ENCODE peak calls at places on chromosomes 3 and 15, in nine cellular contexts. One of them, this sample, is unnamed. For H3K4me1, the result is how much of the 10 kb centered on the place peaks cover.

GRCh38 chr15:45114751-45115085 is 592 bp downstream of the DUOXA2 start:
- DNase-seq in stomach: no peak
- DNase-seq in kidney: no peak
- DNase-seq in cardiac muscle cell: no peak
- DNase-seq in endodermal cell: no peak
- DNase-seq in keratinocyte: no peak
- DNase-seq in colonic mucosa: no peak
- DNase-seq in A549: no peak
- DNase-seq in RWPE2: no peak
- DNase-seq in this sample: no peak

GRCh38 chr15:90638241-90638691 is 78.9 kb upstream of the BLM start:
- DNase-seq in RWPE2: no peak
- DNase-seq in colonic mucosa: no peak
- DNase-seq in keratinocyte: no peak
- DNase-seq in A549: no peak
- DNase-seq in cardiac muscle cell: no peak
- DNase-seq in stomach: no peak
- DNase-seq in kidney: peak
- DNase-seq in endodermal cell: no peak
- DNase-seq in this sample: no peak

GRCh38 chr3:160170409-160171370 is 54.5 kb upstream of the C3orf80 start:
- DNase-seq in A549: no peak
- DNase-seq in kidney: no peak
- DNase-seq in stomach: no peak
- DNase-seq in cardiac muscle cell: no peak
- DNase-seq in RWPE2: no peak
- DNase-seq in keratinocyte: no peak
- DNase-seq in endodermal cell: no peak
- DNase-seq in colonic mucosa: no peak
- DNase-seq in this sample: no peak

GRCh38 chr3:161977063-161977462 is 480.5 kb downstream of the OTOL1 start:
- DNase-seq in RWPE2: no peak
- DNase-seq in kidney: no peak
- DNase-seq in endodermal cell: no peak
- DNase-seq in colonic mucosa: no peak
- DNase-seq in cardiac muscle cell: no peak
- DNase-seq in A549: no peak
- DNase-seq in stomach: no peak
- DNase-seq in keratinocyte: no peak
- DNase-seq in this sample: no peak

GRCh38 chr3:66041828-66042227 is 3.1 kb upstream of the MAGI1 start:
- DNase-seq in A549: no peak
- DNase-seq in colonic mucosa: no peak
- DNase-seq in cardiac muscle cell: no peak
- DNase-seq in stomach: no peak
- DNase-seq in RWPE2: no peak
- DNase-seq in keratinocyte: no peak
- DNase-seq in endodermal cell: no peak
- DNase-seq in kidney: no peak
- DNase-seq in this sample: no peak

GRCh38 chr3:156818890-156819289 is 7.3 kb upstream of the LEKR1 start:
- DNase-seq in RWPE2: no peak
- DNase-seq in colonic mucosa: no peak
- DNase-seq in kidney: no peak
- DNase-seq in keratinocyte: peak
- DNase-seq in cardiac muscle cell: peak
- DNase-seq in A549: peak
- DNase-seq in stomach: no peak
- DNase-seq in endodermal cell: no peak
- DNase-seq in this sample: peak

GRCh38 chr15:66145242-66146182 is 108.0 kb downstream of the MEGF11 start:
- DNase-seq in keratinocyte: no peak
- DNase-seq in kidney: no peak
- DNase-seq in cardiac muscle cell: no peak
- DNase-seq in RWPE2: no peak
- DNase-seq in endodermal cell: no peak
- DNase-seq in stomach: no peak
- DNase-seq in colonic mucosa: no peak
- DNase-seq in A549: no peak
- DNase-seq in this sample: no peak

GRCh38 chr15:25830844-25831443 is 32.2 kb downstream of the ATP10A start:
- DNase-seq in stomach: no peak
- DNase-seq in RWPE2: peak
- DNase-seq in colonic mucosa: no peak
- DNase-seq in A549: peak
- DNase-seq in kidney: no peak
- DNase-seq in cardiac muscle cell: peak
- DNase-seq in keratinocyte: no peak
- DNase-seq in endodermal cell: no peak
- DNase-seq in this sample: no peak

GRCh38 chr3:3015472-3016089 is 94.6 kb downstream of the IL5RA start:
- DNase-seq in keratinocyte: no peak
- DNase-seq in stomach: no peak
- DNase-seq in endodermal cell: no peak
- DNase-seq in RWPE2: no peak
- DNase-seq in kidney: no peak
- DNase-seq in colonic mucosa: peak
- DNase-seq in cardiac muscle cell: peak
- DNase-seq in A549: peak
- DNase-seq in this sample: no peak

GRCh38 chr3:14175383-14176037 is 2.9 kb downstream of the XPC start:
- DNase-seq in kidney: no peak
- DNase-seq in RWPE2: no peak
- DNase-seq in cardiac muscle cell: peak
- DNase-seq in colonic mucosa: no peak
- DNase-seq in keratinocyte: no peak
- DNase-seq in A549: no peak
- DNase-seq in stomach: no peak
- DNase-seq in endodermal cell: no peak
- DNase-seq in this sample: no peak

GRCh38 chr15:35533130-35534110 is 12.5 kb downstream of the DPH6 start:
- DNase-seq in endodermal cell: no peak
- DNase-seq in cardiac muscle cell: no peak
- DNase-seq in kidney: no peak
- DNase-seq in colonic mucosa: no peak
- DNase-seq in A549: no peak
- DNase-seq in keratinocyte: no peak
- DNase-seq in stomach: no peak
- DNase-seq in RWPE2: no peak
- DNase-seq in this sample: no peak

DNA sequence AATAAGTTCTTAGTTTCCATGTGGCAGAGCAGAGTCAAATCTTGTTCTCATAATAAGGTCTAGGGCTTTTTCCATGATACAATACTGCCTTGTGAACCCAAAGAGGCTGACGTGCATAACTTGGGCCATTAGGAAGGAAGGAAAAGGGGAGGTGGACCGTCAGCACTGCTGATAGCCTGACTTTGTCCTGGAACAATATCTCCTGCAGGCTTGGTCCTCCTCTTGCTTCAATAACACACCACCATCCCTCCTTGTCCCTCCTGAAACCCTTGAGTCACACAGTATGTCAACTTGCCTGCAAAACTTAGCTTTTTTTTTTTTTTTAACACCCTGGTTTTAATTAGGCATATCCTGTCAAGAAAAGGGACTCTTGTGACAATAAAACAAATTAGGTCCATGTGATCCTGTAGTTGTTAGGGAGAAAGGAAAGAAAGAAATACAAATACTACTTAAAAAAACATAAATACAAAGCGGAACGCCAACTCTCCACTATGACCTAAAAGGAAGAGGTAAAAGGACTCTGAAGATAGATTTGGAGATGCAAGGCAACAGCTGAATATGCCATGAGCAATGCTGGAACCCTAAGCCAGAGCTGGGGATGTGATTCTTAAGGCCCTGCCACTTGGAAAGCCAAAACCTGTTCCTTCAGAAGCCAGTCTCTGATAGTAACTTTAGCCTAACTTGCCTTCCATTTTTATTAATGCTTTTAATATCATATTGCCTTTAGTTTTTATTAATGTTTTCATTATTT is 67.0 kb downstream of the WWTR1 start:
- DNase-seq in colonic mucosa: no peak
- DNase-seq in cardiac muscle cell: no peak
- DNase-seq in endodermal cell: no peak
- DNase-seq in A549: no peak
- DNase-seq in stomach: no peak
- DNase-seq in RWPE2: no peak
- DNase-seq in kidney: no peak
- DNase-seq in keratinocyte: no peak
- DNase-seq in this sample: peak
- TF ChIP-seq CTCF in colonic mucosa: no peak
- TF ChIP-seq CTCF in cardiac muscle cell: no peak
- TF ChIP-seq CTCF in endodermal cell: no peak
- TF ChIP-seq CTCF in A549: no peak
- TF ChIP-seq CTCF in stomach: no peak
- TF ChIP-seq CTCF in RWPE2: no peak
- TF ChIP-seq CTCF in kidney: no peak
- TF ChIP-seq CTCF in keratinocyte: no peak
- TF ChIP-seq CTCF in this sample: no peak

DNA sequence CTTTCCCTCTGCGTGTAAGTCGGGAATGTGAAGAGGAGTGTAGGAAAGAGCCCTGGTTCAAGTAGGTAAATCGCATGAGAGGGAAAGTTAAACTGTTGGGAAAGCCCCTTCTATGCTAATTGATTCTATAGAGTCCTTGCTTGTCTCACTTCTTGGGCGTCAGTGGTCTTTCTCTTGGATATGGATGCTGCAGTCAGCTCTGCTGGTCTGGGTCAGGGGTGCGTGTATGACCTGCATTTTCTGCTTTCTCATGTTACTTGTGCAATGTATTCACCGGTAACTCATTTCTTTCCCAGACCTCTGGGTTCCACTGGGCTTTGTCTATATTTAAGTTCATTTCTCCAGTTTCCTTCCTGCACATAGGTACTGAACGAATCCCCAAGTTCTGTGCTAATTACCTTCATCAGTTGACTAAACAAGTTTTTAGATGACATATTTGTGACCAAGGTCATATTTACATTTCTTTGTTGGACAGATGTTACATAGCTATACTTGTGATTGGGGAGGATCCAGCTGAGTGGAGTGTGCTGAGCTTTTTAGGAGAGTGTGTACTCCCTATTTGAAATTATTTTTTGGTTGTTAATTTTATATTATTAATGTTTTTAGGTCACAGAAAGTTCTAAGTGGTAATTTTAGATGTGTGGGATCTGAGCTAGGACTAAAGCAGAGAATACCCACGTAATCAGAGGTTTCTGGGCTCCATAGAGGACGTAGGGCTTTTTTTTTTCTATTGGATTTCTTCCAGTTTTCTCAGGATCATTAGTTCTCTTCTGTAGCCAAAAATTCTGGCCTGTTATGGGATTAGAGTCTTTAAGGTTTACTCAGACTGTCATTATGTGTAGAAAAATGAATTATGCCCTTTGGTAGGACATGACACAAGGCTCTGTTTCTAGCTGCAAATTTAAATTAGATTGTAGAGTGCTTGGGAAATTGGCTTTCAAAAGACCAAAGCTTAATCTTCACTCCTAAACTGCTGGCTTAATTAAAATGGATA is 1.6 kb downstream of the SETD5 start:
- DNase-seq in kidney: no peak
- DNase-seq in RWPE2: no peak
- DNase-seq in stomach: no peak
- DNase-seq in colonic mucosa: peak
- DNase-seq in cardiac muscle cell: peak
- DNase-seq in endodermal cell: peak
- DNase-seq in A549: peak
- DNase-seq in keratinocyte: no peak
- DNase-seq in this sample: peak
- H3K4me1 ChIP-seq in kidney: under half
- H3K4me1 ChIP-seq in RWPE2: under half
- H3K4me1 ChIP-seq in stomach: half or more
- H3K4me1 ChIP-seq in colonic mucosa: under half
- H3K4me1 ChIP-seq in cardiac muscle cell: half or more
- H3K4me1 ChIP-seq in endodermal cell: under half
- H3K4me1 ChIP-seq in A549: half or more
- H3K4me1 ChIP-seq in keratinocyte: under half
- H3K4me1 ChIP-seq in this sample: half or more

DNA sequence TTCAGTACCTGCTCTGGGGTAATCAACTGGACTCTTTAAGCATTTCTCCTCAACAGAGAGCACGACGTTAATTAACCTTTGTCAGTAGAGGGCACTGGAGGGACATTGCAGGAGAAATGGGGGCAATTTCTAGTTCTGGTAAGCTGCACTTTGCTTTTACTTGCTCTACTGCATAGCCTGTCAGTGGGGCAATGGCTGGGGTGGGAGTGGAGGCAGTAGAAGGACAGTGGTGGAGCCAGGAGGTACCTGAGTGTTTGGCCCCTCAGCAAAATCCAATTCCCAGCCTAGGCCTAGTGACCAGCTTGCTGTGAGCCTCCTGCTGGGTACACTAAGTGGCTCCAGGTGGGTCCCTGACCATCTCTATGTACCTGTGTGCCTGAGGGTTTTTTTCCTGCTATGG is 18.3 kb upstream of the MED12L start:
- DNase-seq in kidney: no peak
- DNase-seq in A549: peak
- DNase-seq in stomach: no peak
- DNase-seq in colonic mucosa: no peak
- DNase-seq in RWPE2: no peak
- DNase-seq in keratinocyte: no peak
- DNase-seq in endodermal cell: peak
- DNase-seq in cardiac muscle cell: peak
- DNase-seq in this sample: no peak
- TF ChIP-seq CTCF in kidney: peak
- TF ChIP-seq CTCF in A549: peak
- TF ChIP-seq CTCF in stomach: no peak
- TF ChIP-seq CTCF in colonic mucosa: no peak
- TF ChIP-seq CTCF in RWPE2: peak
- TF ChIP-seq CTCF in keratinocyte: peak
- TF ChIP-seq CTCF in endodermal cell: peak
- TF ChIP-seq CTCF in cardiac muscle cell: peak
- TF ChIP-seq CTCF in this sample: no peak

GRCh38 chr15:88623632-88624031 is 2.5 kb downstream of the AEN start:
- DNase-seq in A549: no peak
- DNase-seq in keratinocyte: no peak
- DNase-seq in RWPE2: no peak
- DNase-seq in cardiac muscle cell: no peak
- DNase-seq in kidney: no peak
- DNase-seq in colonic mucosa: no peak
- DNase-seq in stomach: no peak
- DNase-seq in endodermal cell: no peak
- DNase-seq in this sample: no peak

GRCh38 chr15:88625943-88626741 is 5.0 kb downstream of the AEN start:
- DNase-seq in colonic mucosa: no peak
- DNase-seq in stomach: no peak
- DNase-seq in A549: no peak
- DNase-seq in endodermal cell: no peak
- DNase-seq in RWPE2: no peak
- DNase-seq in keratinocyte: no peak
- DNase-seq in cardiac muscle cell: no peak
- DNase-seq in kidney: no peak
- DNase-seq in this sample: no peak

GRCh38 chr15:88624156-88624970 is 3.2 kb downstream of the AEN start:
- DNase-seq in kidney: no peak
- DNase-seq in A549: no peak
- DNase-seq in keratinocyte: no peak
- DNase-seq in cardiac muscle cell: peak
- DNase-seq in colonic mucosa: no peak
- DNase-seq in RWPE2: no peak
- DNase-seq in endodermal cell: no peak
- DNase-seq in stomach: no peak
- DNase-seq in this sample: peak

GRCh38 chr15:88623061-88623460 is 1.9 kb downstream of the AEN start:
- DNase-seq in A549: peak
- DNase-seq in stomach: no peak
- DNase-seq in keratinocyte: peak
- DNase-seq in colonic mucosa: no peak
- DNase-seq in endodermal cell: no peak
- DNase-seq in kidney: no peak
- DNase-seq in cardiac muscle cell: peak
- DNase-seq in RWPE2: peak
- DNase-seq in this sample: peak

GRCh38 chr15:88624971-88625290 is 3.8 kb downstream of the AEN start:
- DNase-seq in kidney: no peak
- DNase-seq in endodermal cell: no peak
- DNase-seq in colonic mucosa: no peak
- DNase-seq in cardiac muscle cell: no peak
- DNase-seq in stomach: no peak
- DNase-seq in RWPE2: no peak
- DNase-seq in A549: no peak
- DNase-seq in keratinocyte: no peak
- DNase-seq in this sample: no peak
- H3K4me1 ChIP-seq in kidney: under half
- H3K4me1 ChIP-seq in endodermal cell: under half
- H3K4me1 ChIP-seq in colonic mucosa: under half
- H3K4me1 ChIP-seq in cardiac muscle cell: under half
- H3K4me1 ChIP-seq in stomach: half or more
- H3K4me1 ChIP-seq in RWPE2: under half
- H3K4me1 ChIP-seq in A549: half or more
- H3K4me1 ChIP-seq in keratinocyte: under half
- H3K4me1 ChIP-seq in this sample: under half

This sample was measured in endothelial cell of umbilical vein.